ENCODE peak calls at places on chromosomes 16 and 17, in eight cellular contexts. One of them, this sample, is unnamed. For H3K9me3, the result is how much of the 10 kb centered on the place peaks cover.

GRCh38 chr16:86207350-86207749 is 303.0 kb upstream of the FOXF1 start:
- DNase-seq in BE2C: no peak
- DNase-seq in left ventricle myocardium inferior: no peak
- DNase-seq in A549: no peak
- DNase-seq in transverse colon: no peak
- DNase-seq in mucosa of descending colon: no peak
- DNase-seq in thoracic aorta: no peak
- DNase-seq in endothelial cell of umbilical vein: no peak
- DNase-seq in this sample: no peak

GRCh38 chr16:82841108-82841507 is 214.3 kb downstream of the CDH13 start:
- DNase-seq in BE2C: no peak
- DNase-seq in left ventricle myocardium inferior: no peak
- DNase-seq in A549: no peak
- DNase-seq in transverse colon: no peak
- DNase-seq in mucosa of descending colon: no peak
- DNase-seq in thoracic aorta: no peak
- DNase-seq in endothelial cell of umbilical vein: no peak
- DNase-seq in this sample: no peak

GRCh38 chr17:3666516-3666915 is 1.9 kb downstream of the TAX1BP3 start:
- DNase-seq in BE2C: no peak
- DNase-seq in left ventricle myocardium inferior: no peak
- DNase-seq in A549: no peak
- DNase-seq in transverse colon: no peak
- DNase-seq in mucosa of descending colon: no peak
- DNase-seq in thoracic aorta: no peak
- DNase-seq in endothelial cell of umbilical vein: no peak
- DNase-seq in this sample: no peak

GRCh38 chr16:56631832-56632159 is 663 bp upstream of the MT1M start:
- DNase-seq in BE2C: no peak
- DNase-seq in left ventricle myocardium inferior: no peak
- DNase-seq in A549: no peak
- DNase-seq in transverse colon: no peak
- DNase-seq in mucosa of descending colon: no peak
- DNase-seq in thoracic aorta: no peak
- DNase-seq in endothelial cell of umbilical vein: no peak
- DNase-seq in this sample: no peak

GRCh38 chr17:77568540-77568939 is 390.0 kb upstream of the TNRC6C start:
- DNase-seq in BE2C: no peak
- DNase-seq in left ventricle myocardium inferior: no peak
- DNase-seq in A549: no peak
- DNase-seq in transverse colon: no peak
- DNase-seq in mucosa of descending colon: no peak
- DNase-seq in thoracic aorta: no peak
- DNase-seq in endothelial cell of umbilical vein: no peak
- DNase-seq in this sample: no peak

GRCh38 chr17:57970706-57971105 is 15.5 kb upstream of the CUEDC1 start:
- DNase-seq in BE2C: no peak
- DNase-seq in left ventricle myocardium inferior: no peak
- DNase-seq in A549: no peak
- DNase-seq in transverse colon: no peak
- DNase-seq in mucosa of descending colon: no peak
- DNase-seq in thoracic aorta: no peak
- DNase-seq in endothelial cell of umbilical vein: peak
- DNase-seq in this sample: no peak

GRCh38 chr17:33120103-33120502 is 128.5 kb downstream of the SPACA3 start:
- DNase-seq in BE2C: no peak
- DNase-seq in left ventricle myocardium inferior: no peak
- DNase-seq in A549: no peak
- DNase-seq in transverse colon: no peak
- DNase-seq in mucosa of descending colon: no peak
- DNase-seq in thoracic aorta: no peak
- DNase-seq in endothelial cell of umbilical vein: no peak
- DNase-seq in this sample: no peak

GRCh38 chr17:27407916-27408846 is 48.1 kb upstream of the KSR1 start:
- DNase-seq in BE2C: no peak
- DNase-seq in left ventricle myocardium inferior: no peak
- DNase-seq in A549: peak
- DNase-seq in transverse colon: no peak
- DNase-seq in mucosa of descending colon: no peak
- DNase-seq in thoracic aorta: no peak
- DNase-seq in endothelial cell of umbilical vein: peak
- DNase-seq in this sample: no peak

GRCh38 chr16:64391009-64391663 is 730.7 kb downstream of the CDH11 start:
- DNase-seq in BE2C: no peak
- DNase-seq in left ventricle myocardium inferior: no peak
- DNase-seq in A549: no peak
- DNase-seq in transverse colon: no peak
- DNase-seq in mucosa of descending colon: no peak
- DNase-seq in thoracic aorta: no peak
- DNase-seq in endothelial cell of umbilical vein: peak
- DNase-seq in this sample: no peak

GRCh38 chr17:44008205-44008909 is 3.9 kb downstream of the NAGS start:
- DNase-seq in BE2C: no peak
- DNase-seq in left ventricle myocardium inferior: no peak
- DNase-seq in A549: no peak
- DNase-seq in transverse colon: no peak
- DNase-seq in mucosa of descending colon: no peak
- DNase-seq in thoracic aorta: no peak
- DNase-seq in endothelial cell of umbilical vein: no peak
- DNase-seq in this sample: no peak

GRCh38 chr16:66382171-66382965 is 15.9 kb downstream of the CDH5 start:
- DNase-seq in BE2C: no peak
- DNase-seq in left ventricle myocardium inferior: no peak
- DNase-seq in A549: peak
- DNase-seq in transverse colon: no peak
- DNase-seq in mucosa of descending colon: no peak
- DNase-seq in thoracic aorta: no peak
- DNase-seq in endothelial cell of umbilical vein: peak
- DNase-seq in this sample: no peak

GRCh38 chr16:88014201-88014781 is 63.1 kb downstream of the BANP start:
- DNase-seq in BE2C: no peak
- DNase-seq in left ventricle myocardium inferior: no peak
- DNase-seq in A549: no peak
- DNase-seq in transverse colon: no peak
- DNase-seq in mucosa of descending colon: no peak
- DNase-seq in thoracic aorta: no peak
- DNase-seq in endothelial cell of umbilical vein: no peak
- DNase-seq in this sample: no peak

GRCh38 chr17:44906010-44906646 is 6.9 kb upstream of the EFTUD2 start:
- DNase-seq in BE2C: no peak
- DNase-seq in left ventricle myocardium inferior: no peak
- DNase-seq in A549: peak
- DNase-seq in transverse colon: no peak
- DNase-seq in mucosa of descending colon: no peak
- DNase-seq in thoracic aorta: no peak
- DNase-seq in endothelial cell of umbilical vein: peak
- DNase-seq in this sample: no peak

GRCh38 chr16:68564367-68564985 is 25.4 kb downstream of the ZFP90 start:
- DNase-seq in BE2C: no peak
- DNase-seq in left ventricle myocardium inferior: no peak
- DNase-seq in A549: no peak
- DNase-seq in transverse colon: no peak
- DNase-seq in mucosa of descending colon: no peak
- DNase-seq in thoracic aorta: no peak
- DNase-seq in endothelial cell of umbilical vein: no peak
- DNase-seq in this sample: no peak
- H3K9me3 ChIP-seq in BE2C: under half
- H3K9me3 ChIP-seq in left ventricle myocardium inferior: half or more
- H3K9me3 ChIP-seq in A549: half or more
- H3K9me3 ChIP-seq in transverse colon: half or more
- H3K9me3 ChIP-seq in mucosa of descending colon: half or more
- H3K9me3 ChIP-seq in thoracic aorta: half or more
- H3K9me3 ChIP-seq in endothelial cell of umbilical vein: half or more
- H3K9me3 ChIP-seq in this sample: half or more

GRCh38 chr17:11980813-11981212 is 16.5 kb downstream of the ZNF18 start:
- DNase-seq in BE2C: no peak
- DNase-seq in left ventricle myocardium inferior: no peak
- DNase-seq in A549: no peak
- DNase-seq in transverse colon: no peak
- DNase-seq in mucosa of descending colon: no peak
- DNase-seq in thoracic aorta: no peak
- DNase-seq in endothelial cell of umbilical vein: no peak
- DNase-seq in this sample: no peak

GRCh38 chr17:11986179-11986938 is 10.9 kb downstream of the ZNF18 start:
- DNase-seq in BE2C: no peak
- DNase-seq in left ventricle myocardium inferior: no peak
- DNase-seq in A549: no peak
- DNase-seq in transverse colon: no peak
- DNase-seq in mucosa of descending colon: no peak
- DNase-seq in thoracic aorta: no peak
- DNase-seq in endothelial cell of umbilical vein: no peak
- DNase-seq in this sample: no peak

GRCh38 chr17:11979795-11980194 is 17.5 kb downstream of the ZNF18 start:
- DNase-seq in BE2C: no peak
- DNase-seq in left ventricle myocardium inferior: no peak
- DNase-seq in A549: no peak
- DNase-seq in transverse colon: no peak
- DNase-seq in mucosa of descending colon: no peak
- DNase-seq in thoracic aorta: no peak
- DNase-seq in endothelial cell of umbilical vein: no peak
- DNase-seq in this sample: no peak

GRCh38 chr17:11986939-11987329 is 10.3 kb downstream of the ZNF18 start:
- DNase-seq in BE2C: no peak
- DNase-seq in left ventricle myocardium inferior: no peak
- DNase-seq in A549: peak
- DNase-seq in transverse colon: no peak
- DNase-seq in mucosa of descending colon: no peak
- DNase-seq in thoracic aorta: no peak
- DNase-seq in endothelial cell of umbilical vein: peak
- DNase-seq in this sample: no peak

GRCh38 chr17:11981862-11982261 is 15.4 kb downstream of the ZNF18 start:
- DNase-seq in BE2C: no peak
- DNase-seq in left ventricle myocardium inferior: no peak
- DNase-seq in A549: no peak
- DNase-seq in transverse colon: no peak
- DNase-seq in mucosa of descending colon: no peak
- DNase-seq in thoracic aorta: no peak
- DNase-seq in endothelial cell of umbilical vein: no peak
- DNase-seq in this sample: no peak
- H3K9me3 ChIP-seq in BE2C: under half
- H3K9me3 ChIP-seq in left ventricle myocardium inferior: under half
- H3K9me3 ChIP-seq in A549: under half
- H3K9me3 ChIP-seq in transverse colon: under half
- H3K9me3 ChIP-seq in mucosa of descending colon: under half
- H3K9me3 ChIP-seq in thoracic aorta: under half
- H3K9me3 ChIP-seq in endothelial cell of umbilical vein: under half
- H3K9me3 ChIP-seq in this sample: under half

GRCh38 chr16:35184356-35184870 is 1725.0 kb downstream of the TP53TG3F start:
- DNase-seq in BE2C: no peak
- DNase-seq in left ventricle myocardium inferior: no peak
- DNase-seq in A549: no peak
- DNase-seq in transverse colon: no peak
- DNase-seq in mucosa of descending colon: no peak
- DNase-seq in thoracic aorta: no peak
- DNase-seq in endothelial cell of umbilical vein: no peak
- DNase-seq in this sample: no peak

GRCh38 chr16:35187665-35188225 is 1728.3 kb downstream of the TP53TG3F start:
- DNase-seq in BE2C: no peak
- DNase-seq in left ventricle myocardium inferior: no peak
- DNase-seq in A549: no peak
- DNase-seq in transverse colon: no peak
- DNase-seq in mucosa of descending colon: no peak
- DNase-seq in thoracic aorta: no peak
- DNase-seq in endothelial cell of umbilical vein: no peak
- DNase-seq in this sample: no peak

GRCh38 chr16:35186045-35186759 is 1726.8 kb downstream of the TP53TG3F start:
- DNase-seq in BE2C: no peak
- DNase-seq in left ventricle myocardium inferior: no peak
- DNase-seq in A549: no peak
- DNase-seq in transverse colon: no peak
- DNase-seq in mucosa of descending colon: no peak
- DNase-seq in thoracic aorta: no peak
- DNase-seq in endothelial cell of umbilical vein: no peak
- DNase-seq in this sample: no peak

GRCh38 chr16:35185366-35186044 is 1726.1 kb downstream of the TP53TG3F start:
- DNase-seq in BE2C: no peak
- DNase-seq in left ventricle myocardium inferior: no peak
- DNase-seq in A549: no peak
- DNase-seq in transverse colon: no peak
- DNase-seq in mucosa of descending colon: no peak
- DNase-seq in thoracic aorta: no peak
- DNase-seq in endothelial cell of umbilical vein: no peak
- DNase-seq in this sample: no peak

DNA sequence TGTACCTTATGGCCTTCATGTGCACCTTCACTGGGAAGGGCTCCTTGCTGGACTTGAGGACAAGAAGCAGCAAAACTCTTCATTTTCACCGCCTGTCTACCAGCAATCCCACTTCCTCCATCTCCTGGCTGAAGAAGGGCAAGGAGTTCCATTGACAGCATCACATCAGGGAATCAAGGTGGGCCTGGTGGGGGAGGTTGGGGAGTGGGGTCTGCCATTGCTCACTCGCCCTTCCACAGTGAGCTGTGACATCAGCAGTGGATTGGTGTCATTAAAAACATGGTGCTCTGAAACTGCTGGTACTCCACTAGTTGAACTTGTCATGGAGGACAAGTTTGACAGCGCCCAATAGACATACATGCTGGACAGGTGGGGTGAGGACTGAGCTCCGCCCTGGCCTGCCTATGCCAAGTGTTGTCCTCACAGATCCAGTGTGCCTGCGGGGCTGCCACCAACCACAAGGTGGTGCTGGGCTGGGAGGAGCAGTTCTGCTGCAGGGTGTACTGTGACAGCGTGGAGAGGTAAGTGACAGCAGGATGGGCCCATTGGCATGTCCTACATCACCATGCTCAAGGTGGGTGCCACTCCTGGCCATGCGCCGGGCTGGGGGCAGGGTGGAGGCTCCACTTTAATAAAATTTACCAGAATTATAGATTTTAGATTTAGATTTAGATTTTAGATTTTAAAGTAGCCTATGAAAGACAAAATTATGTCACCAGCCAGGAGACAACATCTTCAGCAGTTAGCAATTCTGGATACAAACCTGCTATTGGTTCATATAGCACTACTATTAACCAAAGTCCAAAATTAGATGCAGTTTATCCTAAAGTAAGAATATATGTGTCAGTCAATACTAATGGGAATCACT is 1729.1 kb downstream of the TP53TG3F start:
- DNase-seq in BE2C: no peak
- DNase-seq in left ventricle myocardium inferior: no peak
- DNase-seq in A549: no peak
- DNase-seq in transverse colon: no peak
- DNase-seq in mucosa of descending colon: no peak
- DNase-seq in thoracic aorta: no peak
- DNase-seq in endothelial cell of umbilical vein: no peak
- DNase-seq in this sample: no peak
- H3K9me3 ChIP-seq in BE2C: under half
- H3K9me3 ChIP-seq in left ventricle myocardium inferior: under half
- H3K9me3 ChIP-seq in A549: under half
- H3K9me3 ChIP-seq in transverse colon: under half
- H3K9me3 ChIP-seq in mucosa of descending colon: half or more
- H3K9me3 ChIP-seq in thoracic aorta: under half
- H3K9me3 ChIP-seq in endothelial cell of umbilical vein: under half
- H3K9me3 ChIP-seq in this sample: under half

DNA sequence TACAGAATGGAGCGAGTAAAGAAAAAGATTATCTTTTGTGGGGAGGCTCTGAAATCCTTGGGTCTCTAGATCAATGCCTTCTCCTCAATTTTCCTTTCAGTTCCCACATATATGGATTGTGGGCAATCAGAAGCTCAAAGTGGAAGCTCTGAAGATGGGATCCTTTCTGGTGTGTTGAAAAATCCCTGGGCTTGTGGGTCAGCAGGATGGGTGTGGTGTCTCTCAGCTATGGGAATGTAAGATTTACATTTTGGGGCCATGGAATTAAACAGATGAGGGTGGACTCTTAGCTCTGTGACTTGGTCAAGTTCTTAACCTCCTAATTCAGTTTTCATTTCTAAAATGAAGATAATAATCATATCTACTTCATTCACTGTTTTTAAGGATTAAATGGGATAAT is 231.9 kb upstream of the CA10 start:
- DNase-seq in BE2C: no peak
- DNase-seq in left ventricle myocardium inferior: no peak
- DNase-seq in A549: no peak
- DNase-seq in transverse colon: no peak
- DNase-seq in mucosa of descending colon: no peak
- DNase-seq in thoracic aorta: no peak
- DNase-seq in endothelial cell of umbilical vein: no peak
- DNase-seq in this sample: no peak
- H3K9me3 ChIP-seq in BE2C: under half
- H3K9me3 ChIP-seq in left ventricle myocardium inferior: under half
- H3K9me3 ChIP-seq in A549: under half
- H3K9me3 ChIP-seq in transverse colon: under half
- H3K9me3 ChIP-seq in mucosa of descending colon: under half
- H3K9me3 ChIP-seq in thoracic aorta: under half
- H3K9me3 ChIP-seq in endothelial cell of umbilical vein: under half
- H3K9me3 ChIP-seq in this sample: under half

This sample was measured in esophagus squamous epithelium.